ENCODE peak calls at places on chromosomes 2 and 18, in four cellular contexts. One of them, this sample, is unnamed.

GRCh38 chr2:26557244-26557925 is 79.5 kb upstream of the OTOF start:
- DNase-seq in Ammon's horn: no peak
- DNase-seq in NCI-H345: no peak
- DNase-seq in T-helper 9 cell: no peak
- DNase-seq in this sample: no peak

GRCh38 chr2:189685540-189686229 is 11.2 kb downstream of the ANKAR start:
- DNase-seq in Ammon's horn: no peak
- DNase-seq in NCI-H345: no peak
- DNase-seq in T-helper 9 cell: no peak
- DNase-seq in this sample: no peak

GRCh38 chr2:127043367-127044164 is 63.4 kb downstream of the BIN1 start:
- DNase-seq in Ammon's horn: no peak
- DNase-seq in NCI-H345: no peak
- DNase-seq in T-helper 9 cell: no peak
- DNase-seq in this sample: no peak

GRCh38 chr18:61189376-61189775 is 143.9 kb upstream of the CDH20 start:
- DNase-seq in Ammon's horn: no peak
- DNase-seq in NCI-H345: no peak
- DNase-seq in T-helper 9 cell: no peak
- DNase-seq in this sample: no peak

GRCh38 chr2:218002792-218003191 is at the start of gene TNS1:
- DNase-seq in Ammon's horn: no peak
- DNase-seq in NCI-H345: no peak
- DNase-seq in T-helper 9 cell: no peak
- DNase-seq in this sample: no peak

GRCh38 chr2:99975386-99975785 is 167.0 kb downstream of the AFF3 start:
- DNase-seq in Ammon's horn: no peak
- DNase-seq in NCI-H345: no peak
- DNase-seq in T-helper 9 cell: no peak
- DNase-seq in this sample: no peak

GRCh38 chr2:135066710-135067109 is 14.6 kb downstream of the RAB3GAP1 start:
- DNase-seq in Ammon's horn: no peak
- DNase-seq in NCI-H345: no peak
- DNase-seq in T-helper 9 cell: no peak
- DNase-seq in this sample: no peak

GRCh38 chr2:149180226-149180875 is 141.9 kb downstream of the LYPD6B start:
- DNase-seq in Ammon's horn: no peak
- DNase-seq in NCI-H345: no peak
- DNase-seq in T-helper 9 cell: no peak
- DNase-seq in this sample: no peak

GRCh38 chr2:96977631-96978195 is 8.7 kb downstream of the FAM178B start:
- DNase-seq in Ammon's horn: peak; percentile 72
- DNase-seq in NCI-H345: no peak
- DNase-seq in T-helper 9 cell: no peak
- DNase-seq in this sample: no peak

GRCh38 chr2:82027901-82028570 is 1723.5 kb upstream of the LRRTM1 start:
- DNase-seq in Ammon's horn: no peak
- DNase-seq in NCI-H345: peak; percentile 83
- DNase-seq in T-helper 9 cell: no peak
- DNase-seq in this sample: no peak

GRCh38 chr18:11156977-11157376 is 7.6 kb upstream of the PIEZO2 start:
- DNase-seq in Ammon's horn: no peak
- DNase-seq in NCI-H345: no peak
- DNase-seq in T-helper 9 cell: no peak
- DNase-seq in this sample: no peak

GRCh38 chr2:130354135-130354420 is 1.8 kb upstream of the PTPN18 start:
- DNase-seq in Ammon's horn: no peak
- DNase-seq in NCI-H345: no peak
- DNase-seq in T-helper 9 cell: no peak
- DNase-seq in this sample: no peak

GRCh38 chr18:74722237-74722636 is 124.6 kb downstream of the ZNF407 start:
- DNase-seq in Ammon's horn: no peak
- DNase-seq in NCI-H345: no peak
- DNase-seq in T-helper 9 cell: no peak
- DNase-seq in this sample: no peak

GRCh38 chr18:76274470-76275289 is 220.4 kb downstream of the ZNF516 start:
- DNase-seq in Ammon's horn: peak; percentile 80
- DNase-seq in NCI-H345: peak; percentile 57
- DNase-seq in T-helper 9 cell: no peak
- DNase-seq in this sample: no peak

GRCh38 chr2:175097297-175097696 is 70.7 kb downstream of the ATF2 start:
- DNase-seq in Ammon's horn: no peak
- DNase-seq in NCI-H345: no peak
- DNase-seq in T-helper 9 cell: no peak
- DNase-seq in this sample: no peak

GRCh38 chr2:116537811-116538210 is 1276.7 kb upstream of the DDX18 start:
- DNase-seq in Ammon's horn: no peak
- DNase-seq in NCI-H345: no peak
- DNase-seq in T-helper 9 cell: no peak
- DNase-seq in this sample: no peak

GRCh38 chr2:75698928-75699327 is 11.8 kb downstream of the GCFC2 start:
- DNase-seq in Ammon's horn: no peak
- DNase-seq in NCI-H345: no peak
- DNase-seq in T-helper 9 cell: no peak
- DNase-seq in this sample: no peak

GRCh38 chr18:74497778-74498177 is 1.6 kb downstream of the CNDP2 start:
- DNase-seq in Ammon's horn: no peak
- DNase-seq in NCI-H345: no peak
- DNase-seq in T-helper 9 cell: no peak
- DNase-seq in this sample: no peak

GRCh38 chr18:54358495-54358793 is 738 bp downstream of the C18orf54 start:
- DNase-seq in Ammon's horn: no peak
- DNase-seq in NCI-H345: no peak
- DNase-seq in T-helper 9 cell: no peak
- DNase-seq in this sample: no peak

GRCh38 chr2:236884776-236885175 is 200.9 kb upstream of the COPS8 start:
- DNase-seq in Ammon's horn: no peak
- DNase-seq in NCI-H345: no peak
- DNase-seq in T-helper 9 cell: no peak
- DNase-seq in this sample: no peak

GRCh38 chr2:186575302-186575701 is 14.6 kb upstream of the ITGAV start:
- DNase-seq in Ammon's horn: peak; percentile 66
- DNase-seq in NCI-H345: no peak
- DNase-seq in T-helper 9 cell: no peak
- DNase-seq in this sample: no peak

GRCh38 chr2:41965173-41965875 is 82.5 kb upstream of the PKDCC start:
- DNase-seq in Ammon's horn: no peak
- DNase-seq in NCI-H345: no peak
- DNase-seq in T-helper 9 cell: no peak
- DNase-seq in this sample: no peak

GRCh38 chr18:13216732-13217465 is 1.7 kb upstream of the LDLRAD4 start:
- DNase-seq in Ammon's horn: no peak
- DNase-seq in NCI-H345: peak; percentile 70
- DNase-seq in T-helper 9 cell: peak; percentile 35
- DNase-seq in this sample: peak; percentile 32

GRCh38 chr18:8468911-8469310 is 140.3 kb upstream of the RAB12 start:
- DNase-seq in Ammon's horn: no peak
- DNase-seq in NCI-H345: no peak
- DNase-seq in T-helper 9 cell: no peak
- DNase-seq in this sample: no peak

GRCh38 chr2:169799555-169799954 is 884 bp downstream of the SSB start:
- DNase-seq in Ammon's horn: no peak
- DNase-seq in NCI-H345: no peak
- DNase-seq in T-helper 9 cell: no peak
- DNase-seq in this sample: peak; percentile 41

GRCh38 chr2:202545523-202545922 is 89.2 kb upstream of the FAM117B start:
- DNase-seq in Ammon's horn: no peak
- DNase-seq in NCI-H345: no peak
- DNase-seq in T-helper 9 cell: no peak
- DNase-seq in this sample: no peak

GRCh38 chr2:67997528-67998267 is 65.1 kb downstream of the C1D start:
- DNase-seq in Ammon's horn: no peak
- DNase-seq in NCI-H345: peak; percentile 11
- DNase-seq in T-helper 9 cell: no peak
- DNase-seq in this sample: no peak

GRCh38 chr2:2788076-2788475 is 457.0 kb upstream of the MYT1L start:
- DNase-seq in Ammon's horn: no peak
- DNase-seq in NCI-H345: peak; percentile 87
- DNase-seq in T-helper 9 cell: no peak
- DNase-seq in this sample: no peak

GRCh38 chr2:178804791-178805190 is 2.4 kb downstream of the TTN start:
- DNase-seq in Ammon's horn: no peak
- DNase-seq in NCI-H345: no peak
- DNase-seq in T-helper 9 cell: no peak
- DNase-seq in this sample: no peak

GRCh38 chr18:46281185-46282176 is 177.3 kb downstream of the HAUS1 start:
- DNase-seq in Ammon's horn: peak; percentile 81
- DNase-seq in NCI-H345: peak; percentile 69
- DNase-seq in T-helper 9 cell: peak; percentile 38
- DNase-seq in this sample: peak; percentile 13

GRCh38 chr18:25516747-25517498 is 165.0 kb upstream of the ZNF521 start:
- DNase-seq in Ammon's horn: no peak
- DNase-seq in NCI-H345: no peak
- DNase-seq in T-helper 9 cell: no peak
- DNase-seq in this sample: no peak

GRCh38 chr2:29596584-29596983 is 324.8 kb downstream of the ALK start:
- DNase-seq in Ammon's horn: no peak
- DNase-seq in NCI-H345: no peak
- DNase-seq in T-helper 9 cell: no peak
- DNase-seq in this sample: no peak

GRCh38 chr2:74458957-74459290 is 686 bp downstream of the WBP1 start:
- DNase-seq in Ammon's horn: no peak
- DNase-seq in NCI-H345: no peak
- DNase-seq in T-helper 9 cell: no peak
- DNase-seq in this sample: no peak

GRCh38 chr2:7900593-7900992 is 781.3 kb upstream of the ID2 start:
- DNase-seq in Ammon's horn: no peak
- DNase-seq in NCI-H345: no peak
- DNase-seq in T-helper 9 cell: no peak
- DNase-seq in this sample: no peak

GRCh38 chr18:23716516-23716915 is 27.3 kb downstream of the LAMA3 start:
- DNase-seq in Ammon's horn: peak; percentile 51
- DNase-seq in NCI-H345: no peak
- DNase-seq in T-helper 9 cell: no peak
- DNase-seq in this sample: no peak

GRCh38 chr18:27007880-27008279 is 142.4 kb upstream of the AQP4 start:
- DNase-seq in Ammon's horn: no peak
- DNase-seq in NCI-H345: no peak
- DNase-seq in T-helper 9 cell: no peak
- DNase-seq in this sample: no peak

GRCh38 chr18:69998523-69998987 is 50.9 kb upstream of the CD226 start:
- DNase-seq in Ammon's horn: peak; percentile 12
- DNase-seq in NCI-H345: no peak
- DNase-seq in T-helper 9 cell: no peak
- DNase-seq in this sample: no peak

This sample was measured in T-helper 2 cell.